ENCODE peak calls at places on chromosomes 1 and 21, in eight cellular contexts. R is ovary; N is adrenal gland; D is DND-41; V is effector memory CD4-positive, alpha-beta T cell; Q is CD8-positive, alpha-beta T cell; T is A673; A is heart left ventricle. Y is an unnamed sample.
A peak's percentile ranks its signal among the peaks of the same experiment; 100 is the strongest.

GRCh38 chr21:46096997-46097825 is 701 bp upstream of the COL6A2 start:
- DNase-seq in R (peak; percentile 37), D (no peak), N (peak; percentile 11), T (no peak), Q (no peak), A (peak; percentile 33), V (no peak), Y (no peak)

GRCh38 chr21:46114963-46115362 is 17.1 kb downstream of the COL6A2 start:
- DNase-seq in V (no peak), T (no peak), Q (no peak), A (peak; percentile 27), D (no peak), R (peak; percentile 16), N (peak; percentile 10), Y (no peak)

GRCh38 chr1:999797-1000356 is at the start of gene HES4:
- DNase-seq in A (peak; percentile 96), N (peak; percentile 60), D (peak; percentile 55), Q (no peak), V (peak; percentile 53), T (peak; percentile 95), R (peak; percentile 42), Y (no peak)

GRCh38 chr1:204384636-204385354 is 25.1 kb upstream of the PLEKHA6 start:
- DNase-seq in R (no peak), A (peak; percentile 66), V (no peak), T (no peak), D (no peak), Q (no peak), N (peak; percentile 85), Y (no peak)

GRCh38 chr21:35559128-35559831 is 501.0 kb downstream of the SETD4 start:
- DNase-seq in N (peak; percentile 62), D (no peak), Q (no peak), T (peak; percentile 2), V (no peak), R (no peak), A (no peak), Y (no peak)

GRCh38 chr1:244236721-244237120 is 185.6 kb downstream of the ZBTB18 start:
- DNase-seq in V (no peak), A (no peak), T (no peak), Q (no peak), N (no peak), D (no peak), R (no peak), Y (no peak)

GRCh38 chr1:235442788-235443429 is 61.3 kb downstream of the B3GALNT2 start:
- DNase-seq in N (no peak), R (no peak), D (no peak), V (no peak), Q (no peak), T (no peak), A (no peak), Y (no peak)

GRCh38 chr1:54287176-54287650 is 87.2 kb downstream of the MRPL37 start:
- DNase-seq in R (peak; percentile 84), A (peak; percentile 89), V (no peak), Q (peak; percentile 59), D (peak; percentile 90), T (peak; percentile 73), N (peak; percentile 83), Y (no peak)

GRCh38 chr1:236868625-236869467 is 73.8 kb downstream of the MTR start:
- DNase-seq in D (peak; percentile 51), A (no peak), N (no peak), T (peak; percentile 54), Q (peak; percentile 18), R (no peak), V (peak; percentile 14), Y (peak; percentile 52)

GRCh38 chr1:29835486-29836273 is 599.4 kb downstream of the PTPRU start:
- DNase-seq in Q (no peak), D (no peak), A (no peak), T (no peak), N (no peak), R (no peak), V (no peak), Y (no peak)

GRCh38 chr21:37537391-37537996 is 170.9 kb downstream of the DYRK1A start:
- DNase-seq in Q (no peak), N (no peak), A (no peak), D (no peak), R (no peak), V (no peak), T (no peak), Y (no peak)

GRCh38 chr1:35085421-35085820 is 6.2 kb downstream of the ZMYM1 start:
- DNase-seq in R (no peak), A (no peak), T (no peak), D (no peak), N (peak; percentile 20), V (no peak), Q (no peak), Y (no peak)

GRCh38 chr21:46104104-46104503 is 6.2 kb downstream of the COL6A2 start:
- DNase-seq in T (no peak), V (no peak), A (no peak), N (no peak), R (no peak), D (no peak), Q (no peak), Y (no peak)

GRCh38 chr1:110210604-110211502 is 739 bp downstream of the KCNC4 start:
- DNase-seq in N (peak; percentile 42), V (peak; percentile 50), T (peak; percentile 30), D (peak; percentile 86), R (peak; percentile 41), Q (peak; percentile 39), A (peak; percentile 55), Y (no peak)

GRCh38 chr1:223870617-223871574 is 25.1 kb upstream of the TP53BP2 start:
- DNase-seq in N (peak; percentile 18), Q (no peak), V (no peak), R (no peak), T (peak; percentile 6), D (peak; percentile 12), A (no peak), Y (no peak)

GRCh38 chr1:223873044-223873443 is 27.3 kb upstream of the TP53BP2 start:
- DNase-seq in V (no peak), T (no peak), D (no peak), N (no peak), A (no peak), Q (no peak), R (no peak), Y (no peak)

GRCh38 chr1:223876643-223877042 is 30.9 kb upstream of the TP53BP2 start:
- DNase-seq in A (no peak), V (no peak), T (no peak), N (no peak), D (no peak), R (no peak), Q (no peak), Y (no peak)

GRCh38 chr1:223877804-223878203 is 32.1 kb upstream of the TP53BP2 start:
- DNase-seq in T (no peak), N (no peak), A (no peak), Q (no peak), R (no peak), V (no peak), D (no peak), Y (no peak)

DNA sequence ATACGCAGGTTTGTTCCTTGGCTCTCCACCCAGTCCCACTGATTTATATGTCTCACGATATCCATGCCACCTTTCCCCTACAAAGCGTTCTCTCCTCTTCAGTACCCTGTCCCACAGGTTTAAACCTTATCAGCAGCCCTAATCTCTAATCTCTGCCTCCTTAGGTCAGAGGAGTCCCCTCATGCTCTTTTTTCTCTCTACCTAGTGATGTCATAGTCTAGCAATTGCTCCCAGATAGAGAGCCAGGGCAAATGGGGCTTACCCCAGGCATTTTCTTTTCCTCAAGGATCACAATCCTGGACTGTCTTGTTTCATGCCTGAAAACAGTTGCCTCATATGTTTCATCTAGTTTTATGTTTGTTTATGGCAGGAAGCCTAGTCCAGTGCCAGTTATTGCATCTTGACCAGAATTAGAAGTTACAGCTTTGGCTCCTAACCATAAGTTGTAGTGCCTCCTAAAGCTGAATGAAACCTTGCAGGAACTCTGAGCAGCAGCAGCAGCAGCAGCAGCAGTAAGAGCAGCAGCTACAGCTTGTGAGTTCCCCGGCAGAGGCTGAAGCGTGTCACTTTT is 26.6 kb upstream of the TP53BP2 start:
- DNase-seq in V (no peak), Q (no peak), R (no peak), A (no peak), D (no peak), T (no peak), N (no peak), Y (no peak)
- H3K27me3 ChIP-seq in V (no peaks in the 10 kb centered on the region), Q (no peaks in the 10 kb centered on the region), R (no peaks in the 10 kb centered on the region), A (no peaks in the 10 kb centered on the region), D (peaks cover 8% of the 10 kb centered on the region), T (no peaks in the 10 kb centered on the region), N (no peaks in the 10 kb centered on the region), Y (no peaks in the 10 kb centered on the region)

DNA sequence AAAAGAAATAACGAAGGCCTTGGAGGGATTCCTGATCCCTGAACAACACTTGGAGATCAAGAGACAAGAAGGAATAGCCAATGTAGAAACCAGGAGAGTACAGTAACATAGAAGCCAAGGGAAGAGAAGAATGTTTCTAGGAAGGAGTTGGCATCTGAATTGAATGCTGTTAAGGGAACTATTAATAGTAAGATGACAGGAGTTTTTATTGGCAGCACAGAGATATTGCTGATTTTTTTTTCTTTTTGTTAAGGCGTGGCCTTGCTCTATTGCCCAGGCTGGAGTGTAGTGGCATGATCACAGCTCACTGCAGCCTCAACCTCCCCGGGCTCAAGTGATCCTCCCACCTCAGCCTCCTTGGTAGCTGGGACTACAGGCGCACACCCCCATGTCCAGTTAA is 9.6 kb upstream of the SFT2D2 start:
- DNase-seq in A (no peak), V (no peak), D (no peak), T (no peak), Q (no peak), N (no peak), R (no peak), Y (no peak)
- H3K4me3 ChIP-seq in A (no peak overlapping the region), V (no peak overlapping the region), D (no peak overlapping the region), T (no peak overlapping the region), Q (no peak overlapping the region), N (no peak overlapping the region), R (no peak overlapping the region), Y (no peak overlapping the region)

DNA sequence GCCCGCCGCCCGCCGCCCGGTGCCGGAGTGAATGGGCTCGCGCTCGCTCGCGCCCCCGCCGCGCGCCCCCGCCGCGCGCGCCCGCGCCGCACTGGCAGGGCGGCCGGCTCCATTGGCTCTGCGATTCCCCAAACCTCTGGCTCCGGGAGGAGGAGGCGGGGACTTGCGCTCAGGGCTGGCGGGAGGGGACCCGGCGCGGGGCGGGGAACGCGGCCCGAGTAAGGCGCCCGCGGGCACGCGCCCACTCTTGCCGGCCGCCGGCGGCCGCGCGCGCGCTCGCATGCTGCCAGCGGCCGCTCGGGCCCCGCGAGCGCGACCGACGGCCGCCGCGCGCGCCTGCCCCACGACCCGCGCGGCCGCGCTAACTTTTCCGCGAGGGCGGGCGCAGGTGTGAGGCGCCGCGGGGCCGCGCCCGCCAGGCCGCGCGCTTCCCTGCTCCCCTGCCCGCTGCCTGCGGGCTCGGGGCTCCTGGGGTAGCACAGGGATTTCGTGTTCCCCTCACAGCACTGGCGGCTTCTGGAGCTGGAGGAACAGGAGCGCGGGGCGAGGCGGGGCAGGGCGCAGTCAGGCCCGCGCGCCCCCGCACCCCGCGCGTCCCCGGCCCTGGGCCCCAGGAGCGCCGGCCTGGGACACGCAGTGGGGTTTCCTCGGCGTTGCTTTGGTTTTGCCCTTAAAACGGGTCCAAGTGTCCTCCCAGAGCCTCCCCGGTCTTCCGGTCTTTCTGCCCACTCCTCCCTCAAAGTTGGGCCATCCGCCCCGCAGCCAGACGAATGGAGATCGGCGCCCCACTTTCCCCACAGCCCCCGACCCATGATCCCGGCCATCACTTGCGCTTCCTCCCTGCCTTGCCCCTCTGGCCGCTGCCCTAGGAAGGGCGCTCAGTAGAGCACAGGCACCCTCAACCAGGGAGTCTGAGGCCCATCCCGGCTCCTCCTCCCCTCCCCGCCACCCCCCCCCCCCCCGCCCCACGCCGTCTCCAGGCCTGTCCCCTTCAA is 101.5 kb downstream of the CASZ1 start:
- DNase-seq in Q (peak; percentile 67), T (peak; percentile 95), A (peak; percentile 95), D (peak; percentile 89), N (peak; percentile 92), V (peak; percentile 76), R (peak; percentile 87), Y (no peak)
- H3K27ac ChIP-seq in Q (no peak overlapping the region), T (no peak overlapping the region), A (peak overlapping the region; percentile 84), D (no peak overlapping the region), N (peak overlapping the region; percentile 76), V (peak overlapping the region; percentile 44), R (no peak overlapping the region), Y (no peak overlapping the region)

GRCh38 chr1:39789571-39790110 is 976 bp upstream of the BMP8B start:
- DNase-seq in R (no peak), T (no peak), Q (no peak), V (no peak), D (no peak), A (no peak), N (no peak), Y (no peak)
- H3K27me3 ChIP-seq in R (no peaks in the 10 kb centered on the region), T (peaks cover 28% of the 10 kb centered on the region), Q (no peaks in the 10 kb centered on the region), V (no peaks in the 10 kb centered on the region), D (no peaks in the 10 kb centered on the region), A (peaks cover 38% of the 10 kb centered on the region), N (no peaks in the 10 kb centered on the region), Y (peaks cover 19% of the 10 kb centered on the region)

Y was measured in iPS DF 6.9.